ENCODE peak calls at places on chromosome 18, in six cellular contexts. U, R, S, F, M and K are unnamed samples.

GRCh38 chr18:27712066-27712465 is 464.9 kb downstream of the CDH2 start:
- DNase-seq in U (no peak), R (no peak), S (no peak), F (no peak), M (no peak), K (no peak)

GRCh38 chr18:73283032-73283431 is 415.2 kb upstream of the NETO1 start:
- DNase-seq in U (no peak), R (no peak), S (no peak), F (no peak), M (no peak), K (no peak)

GRCh38 chr18:56479836-56480235 is 158.6 kb downstream of the TXNL1 start:
- DNase-seq in U (no peak), R (no peak), S (no peak), F (no peak), M (no peak), K (no peak)

GRCh38 chr18:3481696-3482210 is 31.8 kb downstream of the TGIF1 start:
- DNase-seq in U (no peak), R (no peak), S (no peak), F (no peak), M (no peak), K (peak)

GRCh38 chr18:75364512-75364911 is 63.0 kb downstream of the SMIM21 start:
- DNase-seq in U (no peak), R (no peak), S (no peak), F (no peak), M (no peak), K (no peak)

GRCh38 chr18:73645175-73645715 is 502.4 kb downstream of the FBXO15 start:
- DNase-seq in U (no peak), R (no peak), S (no peak), F (peak), M (no peak), K (no peak)

GRCh38 chr18:42444349-42444748 is 489.3 kb downstream of the PIK3C3 start:
- DNase-seq in U (no peak), R (no peak), S (no peak), F (no peak), M (no peak), K (no peak)

GRCh38 chr18:63887424-63887823 is at the start of gene SERPINB2:
- DNase-seq in U (no peak), R (no peak), S (no peak), F (no peak), M (no peak), K (no peak)

GRCh38 chr18:25737710-25738251 is 352.6 kb downstream of the SS18 start:
- DNase-seq in U (no peak), R (no peak), S (no peak), F (no peak), M (peak), K (peak)

GRCh38 chr18:22912149-22912548 is 21.0 kb upstream of the RBBP8 start:
- DNase-seq in U (no peak), R (no peak), S (no peak), F (no peak), M (no peak), K (no peak)

GRCh38 chr18:50262977-50263376 is 3.3 kb downstream of the CFAP53 start:
- DNase-seq in U (no peak), R (no peak), S (no peak), F (no peak), M (no peak), K (no peak)

GRCh38 chr18:14768241-14768640 is 20.3 kb downstream of the ANKRD30B start:
- DNase-seq in U (no peak), R (no peak), S (no peak), F (peak), M (no peak), K (no peak)

GRCh38 chr18:63003899-63004298 is 288.6 kb downstream of the PHLPP1 start:
- DNase-seq in U (no peak), R (no peak), S (no peak), F (no peak), M (no peak), K (no peak)

GRCh38 chr18:25305584-25305983 is 46.4 kb downstream of the ZNF521 start:
- DNase-seq in U (no peak), R (no peak), S (no peak), F (no peak), M (no peak), K (no peak)

GRCh38 chr18:35771172-35771571 is 189.6 kb downstream of the GALNT1 start:
- DNase-seq in U (no peak), R (no peak), S (no peak), F (no peak), M (no peak), K (no peak)

GRCh38 chr18:26336572-26336971 is 110.3 kb downstream of the TAF4B start:
- DNase-seq in U (no peak), R (no peak), S (no peak), F (no peak), M (no peak), K (no peak)

GRCh38 chr18:57352271-57352701 is at the start of gene ST8SIA3:
- DNase-seq in U (no peak), R (no peak), S (no peak), F (no peak), M (peak), K (no peak)

GRCh38 chr18:5515007-5515744 is 28.6 kb downstream of the EPB41L3 start:
- DNase-seq in U (no peak), R (no peak), S (no peak), F (no peak), M (no peak), K (no peak)

GRCh38 chr18:33232318-33232626 is 208.2 kb downstream of the CCDC178 start:
- DNase-seq in U (no peak), R (no peak), S (no peak), F (no peak), M (no peak), K (no peak)

GRCh38 chr18:74444104-74444503 is 13.0 kb downstream of the DIPK1C start:
- DNase-seq in U (no peak), R (no peak), S (no peak), F (no peak), M (no peak), K (no peak)

GRCh38 chr18:79518028-79518682 is 122.4 kb downstream of the NFATC1 start:
- DNase-seq in U (no peak), R (no peak), S (no peak), F (no peak), M (no peak), K (no peak)

GRCh38 chr18:12960846-12961397 is 13.1 kb downstream of the SEH1L start:
- DNase-seq in U (no peak), R (no peak), S (no peak), F (no peak), M (no peak), K (no peak)

GRCh38 chr18:8217041-8217564 is 392.1 kb upstream of the RAB12 start:
- DNase-seq in U (no peak), R (no peak), S (no peak), F (no peak), M (no peak), K (no peak)

GRCh38 chr18:70982292-70982691 is 693.4 kb downstream of the SOCS6 start:
- DNase-seq in U (no peak), R (no peak), S (no peak), F (no peak), M (no peak), K (no peak)

GRCh38 chr18:37567994-37568359 is 2.4 kb upstream of the CELF4 start:
- DNase-seq in U (no peak), R (no peak), S (no peak), F (no peak), M (no peak), K (no peak)

GRCh38 chr18:35436076-35436649 is 59.0 kb upstream of the ZNF396 start:
- DNase-seq in U (no peak), R (no peak), S (no peak), F (no peak), M (no peak), K (no peak)

GRCh38 chr18:8744656-8745055 is 39.3 kb downstream of the MTCL1 start:
- DNase-seq in U (no peak), R (no peak), S (no peak), F (no peak), M (no peak), K (no peak)

GRCh38 chr18:50397023-50397422 is 22.2 kb downstream of the SKA1 start:
- DNase-seq in U (no peak), R (no peak), S (no peak), F (no peak), M (no peak), K (no peak)

GRCh38 chr18:68500551-68500950 is 214.4 kb downstream of the TMX3 start:
- DNase-seq in U (no peak), R (no peak), S (no peak), F (no peak), M (no peak), K (no peak)

GRCh38 chr18:5057348-5058012 is 139.6 kb downstream of the AKAIN1 start:
- DNase-seq in U (peak), R (no peak), S (peak), F (peak), M (peak), K (peak)

GRCh38 chr18:37405772-37406171 is 159.8 kb downstream of the CELF4 start:
- DNase-seq in U (no peak), R (no peak), S (no peak), F (no peak), M (no peak), K (no peak)